ENCODE peak calls at places on chromosome 5, in four cellular contexts. B, N, G and U are unnamed samples.
A peak's percentile ranks its signal among the peaks of the same experiment; 100 is the strongest.

GRCh38 chr5:173483160-173483559 is 133.3 kb downstream of the BOD1 start:
- DNase-seq in N (no peak), B (no peak), G (no peak), U (no peak)

GRCh38 chr5:90434116-90434714 is 24.7 kb upstream of the CETN3 start:
- DNase-seq in B (peak; percentile 14), G (no peak), N (no peak), U (peak; percentile 25)

GRCh38 chr5:167642779-167643517 is 648.5 kb upstream of the WWC1 start:
- DNase-seq in N (no peak), G (no peak), B (no peak), U (no peak)

GRCh38 chr5:31235381-31235780 is 41.9 kb downstream of the CDH6 start:
- DNase-seq in B (no peak), G (no peak), N (no peak), U (no peak)

GRCh38 chr5:74021090-74021489 is 395.1 kb downstream of the ARHGEF28 start:
- DNase-seq in B (no peak), N (no peak), G (no peak), U (no peak)

GRCh38 chr5:172841258-172841657 is 7.2 kb downstream of the ERGIC1 start:
- DNase-seq in N (no peak), G (no peak), B (no peak), U (no peak)

GRCh38 chr5:143205386-143205785 is 198.1 kb downstream of the NR3C1 start:
- DNase-seq in B (no peak), G (no peak), N (no peak), U (no peak)

GRCh38 chr5:141574122-141574510 is 44.7 kb downstream of the DIAPH1 start:
- DNase-seq in B (no peak), G (no peak), N (no peak), U (no peak)

GRCh38 chr5:82185842-82186241 is 92.3 kb downstream of the RPS23 start:
- DNase-seq in G (no peak), B (no peak), N (no peak), U (no peak)

GRCh38 chr5:65938256-65938655 is 11.9 kb downstream of the ERBIN start:
- DNase-seq in N (no peak), G (no peak), B (no peak), U (no peak)

GRCh38 chr5:151048526-151048925 is 28.1 kb downstream of the GPX3 start:
- DNase-seq in G (peak; percentile 25), B (no peak), N (no peak), U (no peak)

GRCh38 chr5:160397492-160397891 is 2.4 kb downstream of the FAM200C start:
- DNase-seq in G (no peak), N (no peak), B (no peak), U (no peak)

GRCh38 chr5:160175438-160176218 is 53.7 kb upstream of the FABP6 start:
- DNase-seq in N (no peak), G (peak; percentile 87), B (no peak), U (no peak)

GRCh38 chr5:173764321-173765029 is 123.7 kb upstream of the CPEB4 start:
- DNase-seq in G (peak; percentile 92), B (no peak), N (no peak), U (no peak)

GRCh38 chr5:72363146-72363802 is 43.1 kb downstream of the PTCD2 start:
- DNase-seq in N (no peak), B (no peak), G (no peak), U (no peak)

GRCh38 chr5:101969752-101970151 is 326.3 kb downstream of the SLCO4C1 start:
- DNase-seq in G (no peak), B (no peak), N (no peak), U (no peak)